ENCODE peak calls at places on chromosome 14, in six cellular contexts. J is activated CD4-positive, alpha-beta T cell treated with anti-CD3 and anti-CD28 coated beads, Interleukin-2, amount 10 ng/mL, durations not matched to agents 7 days and 5 days; X is stromal cell of bone marrow; R is heart left ventricle; Z is H54; V is EL. P is an unnamed sample.

GRCh38 chr14:50093496-50093895 is 22.9 kb downstream of the VCPKMT start:
- DNase-seq in J (no peak), X (no peak), R (no peak), Z (no peak), V (no peak), P (no peak)

GRCh38 chr14:103562135-103562384 is 397 bp downstream of the BAG5 start:
- DNase-seq in J (no peak), X (peak), R (peak), Z (no peak), V (no peak), P (peak)

GRCh38 chr14:71883094-71883493 is 49.1 kb upstream of the RGS6 start:
- DNase-seq in J (no peak), X (no peak), R (no peak), Z (no peak), V (no peak), P (no peak)

GRCh38 chr14:30610719-30611388 is 11.3 kb upstream of the SCFD1 start:
- DNase-seq in J (peak), X (peak), R (peak), Z (no peak), V (peak), P (peak)

GRCh38 chr14:72550513-72550912 is 343.4 kb downstream of the DPF3 start:
- DNase-seq in J (no peak), X (no peak), R (no peak), Z (no peak), V (no peak), P (peak)

GRCh38 chr14:38339704-38340103 is 83.8 kb upstream of the CLEC14A start:
- DNase-seq in J (no peak), X (peak), R (no peak), Z (no peak), V (peak), P (no peak)

GRCh38 chr14:94320243-94320642 is 2.9 kb downstream of the SERPINA6 start:
- DNase-seq in J (no peak), X (no peak), R (no peak), Z (no peak), V (no peak), P (no peak)

GRCh38 chr14:72528059-72528950 is 365.6 kb downstream of the DPF3 start:
- DNase-seq in J (no peak), X (no peak), R (no peak), Z (no peak), V (peak), P (no peak)

GRCh38 chr14:78836777-78837176 is 666.6 kb downstream of the NRXN3 start:
- DNase-seq in J (peak), X (peak), R (no peak), Z (peak), V (peak), P (no peak)

GRCh38 chr14:67059576-67059975 is 129.7 kb upstream of the GARIN2 start:
- DNase-seq in J (no peak), X (no peak), R (no peak), Z (no peak), V (peak), P (no peak)

GRCh38 chr14:52802597-52802996 is 11.2 kb upstream of the GNPNAT1 start:
- DNase-seq in J (no peak), X (peak), R (no peak), Z (no peak), V (peak), P (no peak)

P was measured in sigmoid colon.